ENCODE peak calls at places on chromosomes 12 and 14, in eight cellular contexts. U, O, S, W, C, K, Q and T are unnamed samples.

GRCh38 chr14:100239200-100239839 is 376 bp downstream of the YY1 start:
- DNase-seq in O (no peak), Q (no peak), W (no peak), K (no peak), U (peak; percentile 52), C (peak; percentile 60), S (no peak), T (no peak)

GRCh38 chr12:100326208-100326607 is 30.7 kb upstream of the SLC17A8 start:
- DNase-seq in K (peak; percentile 11), C (no peak), Q (peak; percentile 11), O (no peak), W (no peak), U (no peak), S (no peak), T (no peak)

GRCh38 chr14:45811155-45811554 is 558.2 kb upstream of the MIS18BP1 start:
- DNase-seq in U (no peak), K (no peak), O (no peak), S (no peak), Q (no peak), C (no peak), W (no peak), T (no peak)

GRCh38 chr12:53575502-53576264 is 50.5 kb downstream of the ATF7 start:
- DNase-seq in C (no peak), W (no peak), O (no peak), U (no peak), K (peak; percentile 83), Q (peak; percentile 86), S (no peak), T (no peak)

GRCh38 chr14:52023518-52023917 is 34.2 kb downstream of the RTRAF start:
- DNase-seq in C (no peak), O (no peak), Q (peak; percentile 86), K (peak; percentile 87), U (no peak), S (no peak), W (no peak), T (no peak)

GRCh38 chr14:39734306-39734705 is 302.1 kb upstream of the FBXO33 start:
- DNase-seq in W (no peak), O (no peak), C (no peak), K (no peak), U (peak; percentile 13), S (no peak), Q (no peak), T (no peak)

GRCh38 chr12:18352312-18352711 is 91.0 kb downstream of the PIK3C2G start:
- DNase-seq in U (no peak), O (no peak), S (no peak), K (no peak), W (no peak), Q (no peak), C (no peak), T (no peak)

GRCh38 chr14:80215756-80216581 is 4.7 kb upstream of the DIO2 start:
- DNase-seq in U (no peak), W (no peak), K (peak; percentile 49), Q (peak; percentile 66), C (no peak), S (no peak), O (no peak), T (no peak)

GRCh38 chr12:93790472-93791152 is 113.4 kb downstream of the CRADD start:
- DNase-seq in S (no peak), Q (peak; percentile 90), C (no peak), K (peak; percentile 89), U (no peak), O (no peak), W (no peak), T (no peak)

GRCh38 chr12:60070541-60070940 is 474.7 kb downstream of the SLC16A7 start:
- DNase-seq in U (no peak), W (no peak), S (no peak), K (peak; percentile 8), C (no peak), Q (no peak), O (no peak), T (no peak)

GRCh38 chr12:60071759-60072191 is 475.9 kb downstream of the SLC16A7 start:
- DNase-seq in O (no peak), C (no peak), W (no peak), Q (no peak), S (no peak), U (no peak), K (no peak), T (no peak)

GRCh38 chr12:60066655-60067054 is 470.8 kb downstream of the SLC16A7 start:
- DNase-seq in S (no peak), C (no peak), Q (no peak), W (no peak), K (no peak), O (no peak), U (no peak), T (no peak)
- TF ChIP-seq CTCF in S (no peak), C (no peak), Q (no peak), W (no peak), K (no peak), O (no peak), U (no peak), T (no peak)

DNA sequence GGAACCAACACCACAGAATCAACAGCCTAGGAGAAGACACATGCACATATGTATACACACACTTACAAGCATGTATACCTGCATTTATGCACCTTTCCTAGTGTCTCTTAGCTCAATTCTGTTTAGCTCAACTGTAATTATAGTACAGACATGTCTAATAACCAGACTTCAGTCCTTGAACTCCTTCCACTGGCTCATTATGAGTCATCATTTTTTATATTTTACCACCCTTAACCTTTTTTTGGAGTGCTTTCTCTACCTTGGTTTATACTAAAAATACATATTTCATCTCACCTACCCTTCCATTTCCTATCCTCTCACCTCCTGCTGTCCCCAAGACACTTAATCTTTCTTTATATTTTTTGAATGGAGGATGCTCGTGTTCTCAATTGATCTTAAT is 110.4 kb downstream of the ARID2 start:
- DNase-seq in W (no peak), K (no peak), U (no peak), S (no peak), C (no peak), Q (no peak), O (no peak), T (no peak)
- TF ChIP-seq CTCF in W (no peak), K (no peak), U (no peak), S (no peak), C (no peak), Q (no peak), O (no peak), T (no peak)

GRCh38 chr14:90809530-90810312 is 6.5 kb downstream of the TTC7B start:
- DNase-seq in K (no peak), W (no peak), U (no peak), Q (no peak), C (no peak), S (no peak), O (no peak), T (no peak)
- TF ChIP-seq CTCF in K (no peak), W (no peak), U (no peak), Q (no peak), C (no peak), S (no peak), O (no peak), T (no peak)

GRCh38 chr12:121894633-121895032 is 6.0 kb downstream of the PSMD9 start:
- DNase-seq in Q (peak; percentile 54), S (no peak), K (peak; percentile 52), U (peak; percentile 33), O (no peak), W (no peak), C (no peak), T (no peak)
- TF ChIP-seq CTCF in Q (peak; percentile 21), S (peak; percentile 13), K (peak; percentile 31), U (peak; percentile 40), O (peak; percentile 44), W (peak; percentile 18), C (no peak), T (no peak)

GRCh38 chr14:66395300-66395699 is 90.9 kb upstream of the CCDC196 start:
- DNase-seq in O (no peak), S (no peak), U (no peak), Q (no peak), K (no peak), C (no peak), W (peak; percentile 17), T (peak; percentile 6)
- TF ChIP-seq CTCF in O (no peak), S (no peak), U (no peak), Q (no peak), K (no peak), C (no peak), W (peak; percentile 22), T (no peak)

DNA sequence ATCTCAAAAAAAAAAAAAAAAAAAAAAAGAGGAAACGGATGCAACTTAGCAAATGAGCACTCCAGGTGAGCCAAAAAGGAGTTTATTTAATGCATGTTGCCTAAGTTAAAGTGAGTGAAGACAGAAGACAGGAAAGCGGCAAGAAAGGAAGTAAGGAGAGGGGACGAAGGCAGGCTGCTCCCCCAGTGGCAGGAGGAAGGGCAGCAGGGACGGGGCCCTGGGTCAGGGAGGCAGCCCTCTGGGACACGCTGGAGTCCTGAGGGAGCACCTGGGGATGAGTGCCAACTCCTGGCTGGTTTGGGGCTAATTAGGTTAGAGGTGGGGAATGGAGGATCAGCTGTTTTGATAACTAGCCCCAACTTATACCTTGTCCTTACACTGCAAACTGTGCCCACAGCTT is 37.0 kb upstream of the SPTLC2 start:
- DNase-seq in O (peak; percentile 8), Q (no peak), K (no peak), W (peak; percentile 13), S (no peak), C (no peak), U (no peak), T (no peak)
- TF ChIP-seq CTCF in O (peak; percentile 38), Q (peak; percentile 12), K (peak; percentile 17), W (peak; percentile 6), S (no peak), C (no peak), U (no peak), T (no peak)

GRCh38 chr12:3432176-3432742 is 58.7 kb upstream of the PRMT8 start:
- DNase-seq in K (no peak), O (no peak), S (no peak), W (no peak), C (no peak), U (no peak), Q (no peak), T (no peak)
- TF ChIP-seq CTCF in K (no peak), O (no peak), S (no peak), W (no peak), C (no peak), U (no peak), Q (no peak), T (no peak)